ENCODE peak calls at places on chromosome 10, in seven cellular contexts. S, W, V, L, Z, K and Q are unnamed samples.

GRCh38 chr10:35025916-35026315 is 64.2 kb downstream of the CUL2 start:
- DNase-seq in S (no peak), W (no peak), V (no peak), L (no peak), Z (no peak), K (no peak), Q (no peak)

GRCh38 chr10:5692476-5693358 is 8.1 kb downstream of the TASOR2 start:
- DNase-seq in S (no peak), W (peak), V (no peak), L (peak), Z (peak), K (no peak), Q (peak)

GRCh38 chr10:90947025-90947960 is 26.4 kb upstream of the ANKRD1 start:
- DNase-seq in S (no peak), W (no peak), V (no peak), L (no peak), Z (peak), K (no peak), Q (peak)

GRCh38 chr10:78231327-78231726 is 197.7 kb downstream of the RPS24 start:
- DNase-seq in S (no peak), W (no peak), V (no peak), L (no peak), Z (no peak), K (no peak), Q (no peak)

GRCh38 chr10:26540601-26541000 is 102.5 kb downstream of the APBB1IP start:
- DNase-seq in S (no peak), W (no peak), V (no peak), L (no peak), Z (peak), K (no peak), Q (peak)

GRCh38 chr10:130820880-130821482 is 490.5 kb downstream of the TCERG1L start:
- DNase-seq in S (no peak), W (no peak), V (peak), L (no peak), Z (no peak), K (no peak), Q (no peak)

GRCh38 chr10:33557313-33557712 is 222.8 kb upstream of the NRP1 start:
- DNase-seq in S (no peak), W (no peak), V (no peak), L (no peak), Z (no peak), K (no peak), Q (no peak)

GRCh38 chr10:44673245-44673999 is 237.7 kb upstream of the TMEM72 start:
- DNase-seq in S (no peak), W (no peak), V (no peak), L (no peak), Z (no peak), K (no peak), Q (no peak)

GRCh38 chr10:7444576-7445226 is 33.9 kb upstream of the SFMBT2 start:
- DNase-seq in S (no peak), W (no peak), V (no peak), L (no peak), Z (no peak), K (peak), Q (no peak)

GRCh38 chr10:101631821-101632475 is 43.8 kb downstream of the DPCD start:
- DNase-seq in S (no peak), W (no peak), V (peak), L (no peak), Z (no peak), K (no peak), Q (no peak)

GRCh38 chr10:112389147-112389822 is 15.4 kb downstream of the ACSL5 start:
- DNase-seq in S (peak), W (no peak), V (no peak), L (no peak), Z (no peak), K (no peak), Q (peak)

GRCh38 chr10:103231047-103231551 is 14.6 kb upstream of the RPEL1 start:
- DNase-seq in S (peak), W (peak), V (no peak), L (no peak), Z (no peak), K (no peak), Q (no peak)

GRCh38 chr10:642186-642890 is 47.1 kb downstream of the DIP2C start:
- DNase-seq in S (no peak), W (no peak), V (no peak), L (no peak), Z (no peak), K (no peak), Q (no peak)

GRCh38 chr10:5532231-5532605 is 7.5 kb downstream of the CALML3 start:
- DNase-seq in S (no peak), W (peak), V (peak), L (no peak), Z (no peak), K (peak), Q (no peak)

GRCh38 chr10:82692458-82692857 is 817.5 kb downstream of the NRG3 start:
- DNase-seq in S (no peak), W (no peak), V (no peak), L (no peak), Z (no peak), K (no peak), Q (no peak)

GRCh38 chr10:29946614-29946952 is 112.8 kb downstream of the JCAD start:
- DNase-seq in S (no peak), W (no peak), V (no peak), L (no peak), Z (no peak), K (no peak), Q (no peak)

GRCh38 chr10:104350146-104350635 is 3.4 kb upstream of the CFAP58 start:
- DNase-seq in S (no peak), W (no peak), V (no peak), L (no peak), Z (peak), K (no peak), Q (peak)

GRCh38 chr10:324593-324992 is 189.3 kb downstream of the ZMYND11 start:
- DNase-seq in S (no peak), W (no peak), V (peak), L (no peak), Z (no peak), K (no peak), Q (no peak)

GRCh38 chr10:6498771-6499170 is 81.3 kb downstream of the PRKCQ start:
- DNase-seq in S (no peak), W (no peak), V (no peak), L (no peak), Z (no peak), K (no peak), Q (no peak)

GRCh38 chr10:66823301-66823700 is 102.5 kb upstream of the LRRTM3 start:
- DNase-seq in S (no peak), W (no peak), V (no peak), L (no peak), Z (no peak), K (no peak), Q (no peak)

GRCh38 chr10:29689001-29689400 is 54.2 kb upstream of the SVIL start:
- DNase-seq in S (no peak), W (no peak), V (no peak), L (no peak), Z (no peak), K (no peak), Q (no peak)

GRCh38 chr10:126905776-126906703 is 812 bp downstream of the DOCK1 start:
- DNase-seq in S (no peak), W (peak), V (peak), L (peak), Z (no peak), K (peak), Q (no peak)

GRCh38 chr10:126908225-126908624 is 3.0 kb downstream of the DOCK1 start:
- DNase-seq in S (no peak), W (no peak), V (no peak), L (no peak), Z (no peak), K (no peak), Q (no peak)

GRCh38 chr10:126908729-126909526 is 3.7 kb downstream of the DOCK1 start:
- DNase-seq in S (no peak), W (no peak), V (no peak), L (no peak), Z (no peak), K (no peak), Q (no peak)

GRCh38 chr10:126906704-126907422 is 1.6 kb downstream of the DOCK1 start:
- DNase-seq in S (no peak), W (no peak), V (no peak), L (no peak), Z (no peak), K (no peak), Q (no peak)

GRCh38 chr10:126907423-126907970 is 2.3 kb downstream of the DOCK1 start:
- DNase-seq in S (no peak), W (no peak), V (no peak), L (no peak), Z (no peak), K (no peak), Q (no peak)
- TF ChIP-seq CTCF in S (no peak), W (no peak), V (no peak), L (no peak), Z (no peak), K (no peak), Q (no peak)

GRCh38 chr10:110170142-110170887 is 37.1 kb upstream of the MXI1 start:
- DNase-seq in S (no peak), W (no peak), V (peak), L (no peak), Z (no peak), K (no peak), Q (no peak)
- TF ChIP-seq CTCF in S (no peak), W (no peak), V (no peak), L (no peak), Z (no peak), K (no peak), Q (no peak)

GRCh38 chr10:88826390-88826789 is 23.9 kb downstream of the LIPM start:
- DNase-seq in S (no peak), W (no peak), V (no peak), L (no peak), Z (no peak), K (no peak), Q (no peak)

GRCh38 chr10:88830643-88831277 is 20.9 kb downstream of the ANKRD22 start:
- DNase-seq in S (no peak), W (no peak), V (no peak), L (no peak), Z (no peak), K (no peak), Q (no peak)

GRCh38 chr10:88831709-88832108 is 19.9 kb downstream of the ANKRD22 start:
- DNase-seq in S (no peak), W (no peak), V (no peak), L (no peak), Z (no peak), K (no peak), Q (no peak)

GRCh38 chr10:88828310-88828709 is 23.3 kb downstream of the ANKRD22 start:
- DNase-seq in S (no peak), W (no peak), V (no peak), L (no peak), Z (no peak), K (no peak), Q (no peak)

DNA sequence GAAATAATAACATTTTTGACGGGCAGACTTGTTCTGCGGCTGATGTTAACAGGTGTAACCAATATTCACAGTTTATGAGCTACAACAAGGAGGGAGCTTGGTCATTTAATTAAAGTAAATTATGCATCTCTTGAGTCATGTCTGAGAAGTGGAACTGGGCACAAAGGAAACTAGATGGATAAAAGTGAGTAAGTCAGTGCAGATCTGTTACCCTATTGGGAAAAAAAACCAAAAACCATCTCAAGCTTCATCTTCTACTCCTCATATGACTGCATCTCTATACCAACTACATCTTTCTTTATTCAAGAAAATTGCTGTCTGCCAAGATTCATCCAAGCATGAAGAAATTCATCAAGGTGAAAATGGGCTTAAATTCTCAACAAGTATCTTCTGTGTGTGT is 23.9 kb downstream of the ANKRD22 start:
- DNase-seq in S (no peak), W (no peak), V (no peak), L (no peak), Z (no peak), K (no peak), Q (no peak)
- TF ChIP-seq CTCF in S (no peak), W (no peak), V (no peak), L (no peak), Z (no peak), K (no peak), Q (no peak)

DNA sequence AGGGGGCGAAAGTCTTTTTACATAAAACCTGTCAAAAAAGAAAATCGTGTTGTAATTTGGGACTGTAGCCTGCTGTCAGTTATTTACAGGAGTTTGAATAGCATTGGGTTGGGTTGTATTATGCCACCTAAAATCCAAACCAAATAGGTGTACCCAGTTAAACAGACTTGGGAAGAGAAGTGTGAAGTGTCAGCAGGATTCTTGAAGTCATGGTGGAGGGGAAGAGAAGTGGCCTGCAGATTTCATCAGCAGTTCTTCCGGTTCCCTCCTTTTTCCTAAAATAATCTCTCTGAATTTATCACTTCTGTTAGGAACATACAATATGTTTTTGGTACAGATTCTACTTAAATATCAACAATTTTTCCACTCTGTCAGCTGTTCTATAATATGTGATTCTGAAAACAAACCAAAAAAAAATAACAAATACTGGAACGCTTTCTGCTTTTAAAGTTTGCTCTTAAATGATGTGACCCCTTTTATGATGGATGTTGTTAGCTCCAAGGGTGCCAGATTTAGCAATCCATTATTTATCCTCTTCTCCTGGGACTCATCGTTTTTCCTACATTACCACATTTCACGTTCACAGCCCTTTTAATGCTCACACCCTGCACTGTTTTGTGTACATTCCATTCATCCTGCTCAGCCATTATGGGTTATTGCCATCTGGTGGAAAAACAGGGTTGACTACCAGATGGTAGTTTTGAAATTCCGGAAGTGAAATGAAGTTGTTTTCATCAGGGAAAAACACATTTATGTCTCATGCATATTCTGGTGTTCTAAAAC is 18.7 kb upstream of the ARHGAP12 start:
- DNase-seq in S (peak), W (no peak), V (peak), L (no peak), Z (no peak), K (peak), Q (no peak)
- TF ChIP-seq CTCF in S (peak), W (no peak), V (no peak), L (peak), Z (no peak), K (peak), Q (no peak)

GRCh38 chr10:21021231-21021630 is 124.1 kb upstream of the NEBL start:
- DNase-seq in S (no peak), W (no peak), V (no peak), L (no peak), Z (no peak), K (no peak), Q (no peak)

GRCh38 chr10:21021843-21022594 is 124.9 kb upstream of the NEBL start:
- DNase-seq in S (no peak), W (no peak), V (no peak), L (no peak), Z (no peak), K (no peak), Q (no peak)

GRCh38 chr10:21022821-21023220 is 125.7 kb upstream of the NEBL start:
- DNase-seq in S (no peak), W (no peak), V (no peak), L (no peak), Z (no peak), K (no peak), Q (no peak)

GRCh38 chr10:21015838-21016237 is 118.7 kb upstream of the NEBL start:
- DNase-seq in S (no peak), W (peak), V (no peak), L (no peak), Z (no peak), K (no peak), Q (no peak)

GRCh38 chr10:21020545-21020944 is 123.4 kb upstream of the NEBL start:
- DNase-seq in S (no peak), W (peak), V (no peak), L (no peak), Z (peak), K (no peak), Q (peak)
- TF ChIP-seq CTCF in S (peak), W (peak), V (no peak), L (no peak), Z (peak), K (no peak), Q (peak)

GRCh38 chr10:43436291-43437140 is at the start of gene ZNF487:
- DNase-seq in S (peak), W (peak), V (peak), L (peak), Z (peak), K (peak), Q (peak)
- TF ChIP-seq CTCF in S (no peak), W (no peak), V (no peak), L (no peak), Z (peak), K (no peak), Q (peak)

DNA sequence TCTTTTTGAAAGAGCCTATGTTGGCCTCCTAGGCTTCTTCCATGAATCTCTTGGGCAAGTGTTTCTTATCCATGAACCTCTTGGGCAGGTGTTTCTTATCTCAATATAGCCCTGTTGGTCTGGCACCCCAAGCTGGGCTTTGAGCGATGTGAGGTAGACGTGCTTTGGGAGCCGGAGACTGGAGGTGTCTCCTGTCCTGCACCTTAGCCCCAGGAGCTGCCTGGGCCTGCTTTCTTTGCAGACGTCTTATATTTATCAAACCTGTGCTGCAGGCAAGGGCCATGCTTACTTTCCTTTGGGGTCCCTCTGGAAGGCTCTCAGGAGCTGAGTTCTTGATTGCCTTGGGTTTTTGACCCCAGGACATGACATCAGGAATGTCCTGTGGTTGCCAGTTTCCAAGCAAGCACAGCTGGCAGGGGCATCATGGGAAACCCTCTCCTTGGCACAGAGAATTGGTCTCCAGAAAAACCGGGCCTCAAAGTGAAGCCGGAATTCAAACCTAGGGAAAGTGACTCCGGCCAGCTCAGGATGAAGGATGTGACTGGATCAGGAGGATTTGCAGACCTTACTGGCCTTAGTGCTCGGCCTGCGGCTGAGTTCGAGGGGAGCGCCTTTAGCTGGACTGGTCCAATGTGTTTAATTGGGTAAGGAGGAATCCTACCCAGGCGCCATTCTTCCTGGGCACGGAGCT is 2.8 kb downstream of the JAKMIP3 start:
- DNase-seq in S (no peak), W (no peak), V (peak), L (no peak), Z (no peak), K (no peak), Q (no peak)
- TF ChIP-seq CTCF in S (no peak), W (no peak), V (no peak), L (no peak), Z (no peak), K (no peak), Q (no peak)